ENCODE peak calls at places on chromosomes 11 and 22, in four cellular contexts. A is BE2C, R is pancreas, H is sigmoid colon. B is an unnamed sample.

GRCh38 chr11:60871378-60872061 is 4.2 kb downstream of the ZP1 start:
- DNase-seq in R (no peak), A (no peak), H (peak; percentile 60), B (no peak)

GRCh38 chr22:25027959-25028840 is 75.7 kb downstream of the KIAA1671 start:
- DNase-seq in R (peak; percentile 63), H (no peak), A (peak; percentile 77), B (no peak)

GRCh38 chr11:79396674-79397073 is 44.2 kb downstream of the TENM4 start:
- DNase-seq in A (no peak), H (no peak), R (no peak), B (no peak)

GRCh38 chr11:64876835-64877341 is 1.5 kb downstream of the EHD1 start:
- DNase-seq in H (no peak), A (no peak), R (no peak), B (peak; percentile 73)

GRCh38 chr22:47446821-47447810 is 684.7 kb downstream of the TBC1D22A start:
- DNase-seq in A (no peak), R (peak; percentile 15), H (no peak), B (no peak)

GRCh38 chr11:73210916-73211667 is 7.0 kb upstream of the P2RY2 start:
- DNase-seq in H (peak; percentile 11), A (no peak), R (peak; percentile 5), B (no peak)

GRCh38 chr11:113778111-113778910 is 1.3 kb upstream of the CLDN25 start:
- DNase-seq in H (no peak), R (no peak), A (peak; percentile 44), B (no peak)

GRCh38 chr11:126918556-126918955 is 82.0 kb downstream of the KIRREL3 start:
- DNase-seq in R (no peak), H (no peak), A (no peak), B (no peak)

GRCh38 chr11:60482361-60482760 is 10.2 kb upstream of the MS4A12 start:
- DNase-seq in H (no peak), R (no peak), A (no peak), B (no peak)

GRCh38 chr11:279966-280761 is 2.0 kb downstream of the NLRP6 start:
- DNase-seq in A (no peak), R (peak; percentile 80), H (peak; percentile 63), B (no peak)

GRCh38 chr11:46969379-46969778 is 32.8 kb downstream of the CSTPP1 start:
- DNase-seq in H (no peak), R (no peak), A (no peak), B (no peak)

GRCh38 chr22:12601870-12602779 is 2925.9 kb upstream of the OR11H1 start:
- DNase-seq in R (peak; percentile 63), A (no peak), H (peak; percentile 63), B (no peak)

GRCh38 chr22:23215294-23216204 is 35.2 kb downstream of the BCR start:
- DNase-seq in R (peak; percentile 50), A (no peak), H (no peak), B (peak; percentile 64)

GRCh38 chr22:22945195-22945594 is 57.6 kb downstream of the IGLL5 start:
- DNase-seq in R (peak; percentile 21), A (no peak), H (no peak), B (no peak)

GRCh38 chr11:45530776-45531175 is 134.6 kb downstream of the CHST1 start:
- DNase-seq in H (no peak), A (no peak), R (no peak), B (no peak)

GRCh38 chr22:24189249-24190158 is 8.2 kb downstream of the SUSD2 start:
- DNase-seq in H (peak; percentile 87), R (peak; percentile 84), A (peak; percentile 78), B (peak; percentile 92)

GRCh38 chr11:125270711-125271110 is 106.2 kb downstream of the PKNOX2 start:
- DNase-seq in A (no peak), R (no peak), H (no peak), B (no peak)

GRCh38 chr11:120985718-120986569 is 38.0 kb upstream of the TBCEL start:
- DNase-seq in A (peak; percentile 84), H (peak; percentile 69), R (peak; percentile 79), B (peak; percentile 54)

GRCh38 chr22:27531782-27532530 is 269.6 kb downstream of the MN1 start:
- DNase-seq in A (no peak), H (no peak), R (no peak), B (no peak)

GRCh38 chr11:11178671-11179070 is 174.4 kb downstream of the CSNK2A3 start:
- DNase-seq in R (no peak), A (no peak), H (no peak), B (no peak)

GRCh38 chr11:16815047-16815767 is 76.8 kb downstream of the C11orf58 start:
- DNase-seq in H (peak; percentile 86), A (no peak), R (peak; percentile 74), B (peak; percentile 70)

GRCh38 chr11:32143378-32143777 is 52.5 kb downstream of the RCN1 start:
- DNase-seq in R (no peak), H (no peak), A (no peak), B (no peak)

GRCh38 chr11:13775471-13775870 is 107.0 kb downstream of the FAR1 start:
- DNase-seq in A (no peak), R (no peak), H (no peak), B (no peak)

GRCh38 chr11:123430736-123431356 is 777 bp downstream of the GRAMD1B start:
- DNase-seq in R (peak; percentile 59), A (peak; percentile 47), H (peak; percentile 78), B (peak; percentile 56)

GRCh38 chr11:62324738-62325556 is 12.3 kb upstream of the ASRGL1 start:
- DNase-seq in A (peak; percentile 60), H (no peak), R (peak; percentile 69), B (peak; percentile 44)

GRCh38 chr22:34992672-34993071 is 73.3 kb upstream of the ISX start:
- DNase-seq in R (no peak), A (no peak), H (no peak), B (no peak)

GRCh38 chr11:19499999-19500398 is 212.6 kb upstream of the NAV2 start:
- DNase-seq in H (no peak), A (no peak), R (no peak), B (no peak)

GRCh38 chr22:34950480-34950879 is 115.5 kb upstream of the ISX start:
- DNase-seq in H (no peak), R (no peak), A (no peak), B (no peak)

GRCh38 chr22:44920183-44920582 is 89.6 kb downstream of the PHF21B start:
- DNase-seq in A (no peak), R (peak; percentile 24), H (peak; percentile 55), B (no peak)

GRCh38 chr11:113730887-113731726 is 25.0 kb upstream of the TMPRSS5 start:
- DNase-seq in A (peak; percentile 70), H (no peak), R (no peak), B (no peak)

DNA sequence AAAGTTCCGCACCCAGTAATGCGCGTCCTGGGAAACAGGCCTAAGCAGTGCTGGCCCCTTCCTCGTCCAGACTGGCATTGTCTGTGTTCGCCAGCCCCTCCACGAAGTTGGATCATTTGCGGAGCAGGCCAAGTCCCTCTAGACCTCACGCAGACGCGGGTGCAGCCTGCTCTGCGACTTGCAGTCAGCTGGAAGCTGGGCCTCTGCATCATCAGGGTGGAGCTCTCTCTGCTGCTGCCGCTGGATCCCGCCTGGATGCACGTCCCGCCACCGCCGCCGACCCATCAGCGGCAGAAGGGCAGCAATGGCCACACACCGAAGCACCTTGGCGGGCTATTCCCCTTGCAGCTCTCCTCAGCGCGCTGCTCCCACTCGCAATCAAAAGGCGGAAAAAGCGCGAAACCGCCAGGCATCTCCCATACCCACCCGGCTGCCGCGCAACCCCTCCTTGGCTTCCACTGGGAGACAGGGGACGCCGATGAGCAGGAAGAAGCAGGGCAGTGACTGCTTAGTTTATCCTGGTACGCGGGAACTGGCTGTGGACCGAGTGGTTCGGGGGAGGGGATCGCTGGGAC is 34.1 kb upstream of the GLYATL1 start:
- DNase-seq in R (peak; percentile 62), H (no peak), A (peak; percentile 65), B (no peak)
- H3K4me3 ChIP-seq in R (no peak overlapping the region), H (peak overlapping the region; percentile 24), A (peak overlapping the region; percentile 68), B (no peak overlapping the region)

GRCh38 chr11:29963068-29963467 is 53.8 kb downstream of the KCNA4 start:
- DNase-seq in H (no peak), R (no peak), A (no peak), B (no peak)

GRCh38 chr11:29957406-29957805 is 59.4 kb downstream of the KCNA4 start:
- DNase-seq in H (no peak), R (no peak), A (no peak), B (no peak)

GRCh38 chr11:29962243-29962642 is 54.6 kb downstream of the KCNA4 start:
- DNase-seq in A (peak; percentile 4), R (no peak), H (no peak), B (no peak)

GRCh38 chr11:29956076-29956556 is 60.7 kb downstream of the KCNA4 start:
- DNase-seq in H (no peak), A (no peak), R (no peak), B (no peak)

DNA sequence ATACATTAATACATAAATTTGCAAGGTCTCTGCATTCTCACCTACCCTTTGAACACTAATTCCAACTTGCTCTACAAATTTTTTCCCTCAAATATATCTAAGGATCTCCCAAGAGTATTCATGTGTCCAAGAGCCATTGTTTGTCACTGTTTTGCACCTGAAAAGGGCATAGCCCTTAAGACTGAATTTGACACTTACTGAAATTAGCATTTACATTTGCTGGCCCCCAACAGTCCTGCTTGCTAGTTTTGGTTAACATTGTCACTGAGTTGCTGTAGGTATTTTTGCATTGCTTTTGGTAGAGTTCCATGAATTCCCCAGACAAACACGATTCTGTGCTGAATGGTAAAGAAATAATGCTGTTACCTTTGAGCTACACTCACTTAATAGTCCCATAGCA is 57.3 kb downstream of the KCNA4 start:
- DNase-seq in A (no peak), R (no peak), H (no peak), B (no peak)
- H3K4me3 ChIP-seq in A (no peak overlapping the region), R (no peak overlapping the region), H (no peak overlapping the region), B (no peak overlapping the region)

DNA sequence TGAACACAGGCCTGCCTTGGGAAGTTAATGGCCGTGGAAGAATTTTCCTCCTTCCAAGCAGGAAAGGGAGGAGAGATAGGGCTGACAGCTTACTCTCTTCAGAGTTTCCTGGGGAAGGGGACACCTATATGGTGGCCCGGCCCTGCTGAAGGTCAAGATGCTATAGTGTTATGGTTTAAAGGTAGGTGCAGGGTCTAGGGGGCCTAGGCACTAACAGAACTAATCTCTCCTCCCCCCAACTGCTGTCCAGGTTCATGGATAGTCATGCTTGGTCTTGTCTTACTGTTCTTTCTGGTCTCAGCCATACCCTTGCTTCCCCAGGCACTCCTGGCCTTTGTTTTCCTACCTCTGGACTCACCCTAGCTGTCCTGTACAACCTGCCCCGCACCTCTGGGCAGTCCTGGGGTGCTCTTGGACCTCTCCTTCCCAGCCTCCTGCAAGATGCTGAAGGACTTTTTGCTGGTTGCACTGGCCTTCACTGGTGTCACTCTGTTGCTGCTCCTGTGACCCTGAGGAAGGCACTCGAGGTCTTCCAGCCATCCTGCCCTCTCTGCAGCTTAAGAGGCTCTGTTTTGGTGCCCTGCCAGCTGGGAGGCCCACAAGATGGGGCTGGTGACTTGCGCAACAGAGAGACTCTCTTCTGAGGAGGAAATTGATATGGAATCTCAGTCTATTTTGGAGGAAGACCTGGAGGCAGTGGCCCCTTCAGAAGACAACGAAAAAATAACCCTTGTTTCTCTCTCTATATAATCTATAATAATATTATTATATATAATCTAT is 17.9 kb downstream of the SEC14L3 start:
- DNase-seq in R (no peak), A (peak; percentile 28), H (no peak), B (peak; percentile 67)
- H3K4me3 ChIP-seq in R (no peak overlapping the region), A (no peak overlapping the region), H (no peak overlapping the region), B (no peak overlapping the region)

GRCh38 chr11:35424157-35424945 is 5.0 kb upstream of the SLC1A2 start:
- DNase-seq in A (no peak), R (no peak), H (no peak), B (no peak)

GRCh38 chr11:35419713-35420333 is 465 bp upstream of the SLC1A2 start:
- DNase-seq in H (no peak), A (no peak), R (peak; percentile 62), B (no peak)

GRCh38 chr11:35418847-35419712 is at the start of gene SLC1A2:
- DNase-seq in R (peak; percentile 63), H (no peak), A (peak; percentile 10), B (no peak)

GRCh38 chr11:35418282-35418846 is 994 bp downstream of the SLC1A2 start:
- DNase-seq in A (no peak), R (peak; percentile 70), H (no peak), B (no peak)

GRCh38 chr11:35420371-35420770 is 1.0 kb upstream of the SLC1A2 start:
- DNase-seq in A (no peak), H (no peak), R (no peak), B (no peak)
- H3K4me3 ChIP-seq in A (no peak overlapping the region), H (peak overlapping the region; percentile 59), R (peak overlapping the region; percentile 36), B (peak overlapping the region; percentile 3)

B was measured in lung.